ENCODE peak calls at places on chromosomes 16 and 17, in nine cellular contexts. One of them, this sample, is unnamed.

GRCh38 chr16:69601250-69601649 is 35.5 kb downstream of the NFAT5 start:
- DNase-seq in ELR: no peak
- DNase-seq in T-helper 2 cell: no peak
- DNase-seq in NCI-H446: no peak
- DNase-seq in non-pigmented ciliary epithelial cell: no peak
- DNase-seq in ACHN: no peak
- DNase-seq in adrenal gland: no peak
- DNase-seq in NCI-H1092 treated with DMSO at 0.1 percent for 48 hours: no peak
- DNase-seq in AG04450: no peak
- DNase-seq in this sample: no peak

GRCh38 chr16:50509521-50510341 is 38.5 kb upstream of the NKD1 start:
- DNase-seq in ELR: peak; percentile 51
- DNase-seq in T-helper 2 cell: peak; percentile 8
- DNase-seq in NCI-H446: no peak
- DNase-seq in non-pigmented ciliary epithelial cell: no peak
- DNase-seq in ACHN: peak; percentile 37
- DNase-seq in adrenal gland: peak; percentile 44
- DNase-seq in NCI-H1092 treated with DMSO at 0.1 percent for 48 hours: peak; percentile 18
- DNase-seq in AG04450: no peak
- DNase-seq in this sample: peak; percentile 7

GRCh38 chr16:86343733-86344585 is 166.4 kb upstream of the FOXF1 start:
- DNase-seq in ELR: peak; percentile 53
- DNase-seq in T-helper 2 cell: no peak
- DNase-seq in NCI-H446: no peak
- DNase-seq in non-pigmented ciliary epithelial cell: no peak
- DNase-seq in ACHN: no peak
- DNase-seq in adrenal gland: no peak
- DNase-seq in NCI-H1092 treated with DMSO at 0.1 percent for 48 hours: no peak
- DNase-seq in AG04450: no peak
- DNase-seq in this sample: no peak

GRCh38 chr16:22813223-22813945 is 578 bp upstream of the HS3ST2 start:
- DNase-seq in ELR: peak; percentile 22
- DNase-seq in T-helper 2 cell: no peak
- DNase-seq in NCI-H446: no peak
- DNase-seq in non-pigmented ciliary epithelial cell: no peak
- DNase-seq in ACHN: peak; percentile 26
- DNase-seq in adrenal gland: peak; percentile 43
- DNase-seq in NCI-H1092 treated with DMSO at 0.1 percent for 48 hours: no peak
- DNase-seq in AG04450: no peak
- DNase-seq in this sample: no peak

GRCh38 chr17:80889897-80890550 is 101.6 kb upstream of the CHMP6 start:
- DNase-seq in ELR: no peak
- DNase-seq in T-helper 2 cell: peak; percentile 33
- DNase-seq in NCI-H446: no peak
- DNase-seq in non-pigmented ciliary epithelial cell: no peak
- DNase-seq in ACHN: no peak
- DNase-seq in adrenal gland: no peak
- DNase-seq in NCI-H1092 treated with DMSO at 0.1 percent for 48 hours: no peak
- DNase-seq in AG04450: no peak
- DNase-seq in this sample: no peak

GRCh38 chr16:84925773-84926372 is 85.5 kb downstream of the ZDHHC7 start:
- DNase-seq in ELR: peak; percentile 29
- DNase-seq in T-helper 2 cell: no peak
- DNase-seq in NCI-H446: no peak
- DNase-seq in non-pigmented ciliary epithelial cell: no peak
- DNase-seq in ACHN: no peak
- DNase-seq in adrenal gland: no peak
- DNase-seq in NCI-H1092 treated with DMSO at 0.1 percent for 48 hours: no peak
- DNase-seq in AG04450: no peak
- DNase-seq in this sample: no peak

GRCh38 chr17:78013683-78014467 is 55.4 kb downstream of the TNRC6C start:
- DNase-seq in ELR: peak; percentile 76
- DNase-seq in T-helper 2 cell: peak; percentile 12
- DNase-seq in NCI-H446: peak; percentile 81
- DNase-seq in non-pigmented ciliary epithelial cell: peak; percentile 34
- DNase-seq in ACHN: peak; percentile 64
- DNase-seq in adrenal gland: peak; percentile 77
- DNase-seq in NCI-H1092 treated with DMSO at 0.1 percent for 48 hours: peak; percentile 70
- DNase-seq in AG04450: peak; percentile 51
- DNase-seq in this sample: no peak

GRCh38 chr16:29950806-29951461 is 10.9 kb upstream of the TMEM219 start:
- DNase-seq in ELR: no peak
- DNase-seq in T-helper 2 cell: no peak
- DNase-seq in NCI-H446: no peak
- DNase-seq in non-pigmented ciliary epithelial cell: no peak
- DNase-seq in ACHN: no peak
- DNase-seq in adrenal gland: no peak
- DNase-seq in NCI-H1092 treated with DMSO at 0.1 percent for 48 hours: no peak
- DNase-seq in AG04450: no peak
- DNase-seq in this sample: no peak

GRCh38 chr16:81700071-81700779 is 78.9 kb upstream of the PLCG2 start:
- DNase-seq in ELR: peak; percentile 24
- DNase-seq in T-helper 2 cell: no peak
- DNase-seq in NCI-H446: no peak
- DNase-seq in non-pigmented ciliary epithelial cell: no peak
- DNase-seq in ACHN: peak; percentile 54
- DNase-seq in adrenal gland: no peak
- DNase-seq in NCI-H1092 treated with DMSO at 0.1 percent for 48 hours: no peak
- DNase-seq in AG04450: no peak
- DNase-seq in this sample: no peak

GRCh38 chr17:491086-492014 is 138.7 kb upstream of the RPH3AL start:
- DNase-seq in ELR: peak; percentile 71
- DNase-seq in T-helper 2 cell: no peak
- DNase-seq in NCI-H446: no peak
- DNase-seq in non-pigmented ciliary epithelial cell: no peak
- DNase-seq in ACHN: no peak
- DNase-seq in adrenal gland: peak; percentile 51
- DNase-seq in NCI-H1092 treated with DMSO at 0.1 percent for 48 hours: no peak
- DNase-seq in AG04450: peak; percentile 34
- DNase-seq in this sample: no peak